ENCODE peak calls at places on chromosome 4, in five cellular contexts. V is mucosa of descending colon, M is GM23248, I is SJSA1, R is AG04450. N is an unnamed sample.
A peak's percentile ranks its signal among the peaks of the same experiment; 100 is the strongest.

GRCh38 chr4:39626261-39626660 is 12.4 kb downstream of the SMIM14 start:
- DNase-seq in V (no peak), M (no peak), I (no peak), R (no peak), N (no peak)

GRCh38 chr4:152936446-152937279 is 540 bp downstream of the FHDC1 start:
- DNase-seq in V (peak; percentile 56), M (peak; percentile 62), I (no peak), R (no peak), N (peak; percentile 36)

GRCh38 chr4:45292844-45293243 is 566.5 kb upstream of the GNPDA2 start:
- DNase-seq in V (no peak), M (no peak), I (no peak), R (no peak), N (no peak)

GRCh38 chr4:52038109-52038912 is at the start of gene SGCB:
- DNase-seq in V (peak; percentile 72), M (peak; percentile 82), I (peak; percentile 65), R (no peak), N (peak; percentile 62)

GRCh38 chr4:55509272-55509671 is 37.4 kb downstream of the CLOCK start:
- DNase-seq in V (no peak), M (peak; percentile 3), I (no peak), R (no peak), N (no peak)

GRCh38 chr4:83107636-83108035 is 6.9 kb downstream of the PLAC8 start:
- DNase-seq in V (no peak), M (no peak), I (no peak), R (no peak), N (no peak)

GRCh38 chr4:13160906-13161305 is 323.2 kb downstream of the RAB28 start:
- DNase-seq in V (no peak), M (peak; percentile 83), I (no peak), R (no peak), N (peak; percentile 2)

GRCh38 chr4:7956306-7957112 is 16.8 kb upstream of the AFAP1 start:
- DNase-seq in V (no peak), M (peak; percentile 84), I (peak; percentile 82), R (no peak), N (peak; percentile 94)

GRCh38 chr4:88573995-88574394 is 18.3 kb upstream of the HERC3 start:
- DNase-seq in V (no peak), M (peak; percentile 39), I (no peak), R (no peak), N (peak; percentile 52)

GRCh38 chr4:170139764-170140163 is 50.0 kb upstream of the AADAT start:
- DNase-seq in V (no peak), M (peak; percentile 66), I (no peak), R (no peak), N (peak; percentile 84)

GRCh38 chr4:11427201-11427996 is 1.3 kb downstream of the HS3ST1 start:
- DNase-seq in V (no peak), M (no peak), I (no peak), R (no peak), N (no peak)

GRCh38 chr4:44738615-44739014 is 12.3 kb upstream of the GNPDA2 start:
- DNase-seq in V (peak; percentile 14), M (peak; percentile 34), I (no peak), R (no peak), N (peak; percentile 27)

GRCh38 chr4:127586922-127587571 is 45.7 kb upstream of the INTU start:
- DNase-seq in V (peak; percentile 21), M (peak; percentile 53), I (no peak), R (no peak), N (peak; percentile 49)

GRCh38 chr4:100742045-100742444 is 224.2 kb upstream of the EMCN start:
- DNase-seq in V (no peak), M (peak; percentile 67), I (no peak), R (no peak), N (peak; percentile 63)

GRCh38 chr4:84238247-84239090 is 260.6 kb downstream of the NKX6-1 start:
- DNase-seq in V (no peak), M (peak; percentile 68), I (no peak), R (no peak), N (peak; percentile 44)

GRCh38 chr4:165635951-165636350 is 237.1 kb upstream of the TLL1 start:
- DNase-seq in V (no peak), M (no peak), I (no peak), R (no peak), N (no peak)

GRCh38 chr4:184822356-184822755 is 3.4 kb downstream of the ACSL1 start:
- DNase-seq in V (no peak), M (no peak), I (no peak), R (no peak), N (no peak)

GRCh38 chr4:110049951-110050925 is 137.6 kb downstream of the EGF start:
- DNase-seq in V (peak; percentile 72), M (peak; percentile 62), I (peak; percentile 47), R (peak; percentile 20), N (peak; percentile 54)

GRCh38 chr4:145881991-145882390 is 56.6 kb downstream of the ZNF827 start:
- DNase-seq in V (peak; percentile 85), M (no peak), I (no peak), R (no peak), N (no peak)

GRCh38 chr4:3613980-3614730 is 81.9 kb upstream of the LRPAP1 start:
- DNase-seq in V (peak; percentile 27), M (peak; percentile 29), I (peak; percentile 36), R (no peak), N (no peak)

GRCh38 chr4:21697583-21697982 is 251.0 kb downstream of the KCNIP4 start:
- DNase-seq in V (no peak), M (peak; percentile 32), I (no peak), R (no peak), N (peak; percentile 34)

GRCh38 chr4:148514041-148514440 is 71.8 kb upstream of the NR3C2 start:
- DNase-seq in V (no peak), M (no peak), I (no peak), R (no peak), N (peak; percentile 64)

GRCh38 chr4:80184053-80184790 is 13.1 kb upstream of the PRDM8 start:
- DNase-seq in V (peak; percentile 87), M (peak; percentile 93), I (peak; percentile 87), R (no peak), N (peak; percentile 90)

GRCh38 chr4:182923376-182923775 is 6.2 kb upstream of the DCTD start:
- DNase-seq in V (no peak), M (peak; percentile 28), I (no peak), R (no peak), N (no peak)

GRCh38 chr4:166293551-166293950 is 420.5 kb downstream of the TLL1 start:
- DNase-seq in V (no peak), M (no peak), I (no peak), R (no peak), N (peak; percentile 65)

GRCh38 chr4:143784567-143784966 is 84.1 kb upstream of the FREM3 start:
- DNase-seq in V (no peak), M (no peak), I (no peak), R (no peak), N (no peak)

GRCh38 chr4:142567620-142568451 is 278.3 kb downstream of the INPP4B start:
- DNase-seq in V (peak; percentile 76), M (peak; percentile 54), I (no peak), R (no peak), N (no peak)

GRCh38 chr4:147737623-147738022 is 5.7 kb downstream of the ARHGAP10 start:
- DNase-seq in V (no peak), M (no peak), I (peak; percentile 55), R (no peak), N (no peak)

GRCh38 chr4:41256131-41256739 is 493 bp upstream of the UCHL1 start:
- DNase-seq in V (no peak), M (peak; percentile 36), I (no peak), R (peak; percentile 26), N (peak; percentile 41)

GRCh38 chr4:79923290-79923689 is 149.7 kb downstream of the ANTXR2 start:
- DNase-seq in V (no peak), M (no peak), I (no peak), R (no peak), N (no peak)

GRCh38 chr4:125042031-125042430 is 272.7 kb upstream of the FAT4 start:
- DNase-seq in V (no peak), M (no peak), I (no peak), R (no peak), N (no peak)

GRCh38 chr4:89026542-89026941 is 30.4 kb downstream of the FAM13A start:
- DNase-seq in V (no peak), M (no peak), I (no peak), R (no peak), N (no peak)

GRCh38 chr4:28686618-28687017 is 1826.0 kb downstream of the STIM2 start:
- DNase-seq in V (peak; percentile 5), M (peak; percentile 45), I (no peak), R (no peak), N (peak; percentile 56)

GRCh38 chr4:80900908-80901307 is 129.6 kb upstream of the BMP3 start:
- DNase-seq in V (no peak), M (no peak), I (no peak), R (no peak), N (no peak)

GRCh38 chr4:139312552-139313332 is 10.5 kb upstream of the NDUFC1 start:
- DNase-seq in V (no peak), M (no peak), I (no peak), R (no peak), N (no peak)

GRCh38 chr4:54097152-54097551 is 2.8 kb upstream of the GSX2 start:
- DNase-seq in V (no peak), M (no peak), I (no peak), R (no peak), N (no peak)